ENCODE peak calls at places on chromosomes 1 and 21, in nine cellular contexts. F, Y, V, M, E, S, L, Q and Z are unnamed samples. For H3K4me1 and H3K36me3, the result is how much of the 10 kb centered on the place peaks cover.

GRCh38 chr1:54239041-54239410 is 39.1 kb downstream of the MRPL37 start:
- DNase-seq in F (no peak), Y (no peak), V (no peak), M (no peak), E (no peak), S (no peak), L (no peak), Q (no peak), Z (no peak)

GRCh38 chr1:203571661-203572060 is 55.0 kb upstream of the ATP2B4 start:
- DNase-seq in F (no peak), Y (no peak), V (no peak), M (no peak), E (no peak), S (no peak), L (no peak), Q (no peak), Z (no peak)

GRCh38 chr1:2494323-2494693 is 18.2 kb downstream of the PLCH2 start:
- DNase-seq in F (peak), Y (no peak), V (no peak), M (no peak), E (peak), S (peak), L (peak), Q (no peak), Z (no peak)

GRCh38 chr1:34736711-34737110 is 18.1 kb upstream of the GJB5 start:
- DNase-seq in F (no peak), Y (no peak), V (no peak), M (no peak), E (no peak), S (no peak), L (no peak), Q (no peak), Z (no peak)

GRCh38 chr1:207248544-207249206 is 72.8 kb upstream of the CD55 start:
- DNase-seq in F (no peak), Y (no peak), V (no peak), M (no peak), E (no peak), S (no peak), L (no peak), Q (no peak), Z (no peak)

GRCh38 chr1:66366618-66367017 is 167.3 kb upstream of the SGIP1 start:
- DNase-seq in F (no peak), Y (no peak), V (no peak), M (no peak), E (no peak), S (no peak), L (no peak), Q (no peak), Z (no peak)

GRCh38 chr1:168161459-168161858 is 17.3 kb upstream of the TIPRL start:
- DNase-seq in F (no peak), Y (no peak), V (no peak), M (no peak), E (no peak), S (no peak), L (no peak), Q (no peak), Z (no peak)

GRCh38 chr21:33262921-33263320 is 3.2 kb upstream of the IL10RB start:
- DNase-seq in F (no peak), Y (no peak), V (no peak), M (no peak), E (no peak), S (no peak), L (no peak), Q (no peak), Z (no peak)

GRCh38 chr21:14766241-14766640 is 220.1 kb upstream of the SAMSN1 start:
- DNase-seq in F (no peak), Y (peak), V (no peak), M (no peak), E (no peak), S (no peak), L (peak), Q (no peak), Z (no peak)

GRCh38 chr1:157025856-157026255 is 19.7 kb downstream of the ARHGEF11 start:
- DNase-seq in F (no peak), Y (no peak), V (no peak), M (no peak), E (no peak), S (no peak), L (no peak), Q (no peak), Z (no peak)

GRCh38 chr21:26127918-26128317 is 42.7 kb downstream of the APP start:
- DNase-seq in F (no peak), Y (no peak), V (no peak), M (peak), E (no peak), S (no peak), L (peak), Q (no peak), Z (no peak)

GRCh38 chr1:70441392-70442035 is 30.4 kb downstream of the CTH start:
- DNase-seq in F (no peak), Y (no peak), V (no peak), M (no peak), E (no peak), S (no peak), L (no peak), Q (no peak), Z (no peak)

GRCh38 chr1:231392380-231393131 is 29.5 kb downstream of the EGLN1 start:
- DNase-seq in F (no peak), Y (peak), V (no peak), M (no peak), E (no peak), S (no peak), L (no peak), Q (no peak), Z (no peak)

GRCh38 chr21:29072873-29073221 is 601 bp downstream of the CCT8 start:
- DNase-seq in F (no peak), Y (peak), V (no peak), M (no peak), E (peak), S (no peak), L (peak), Q (no peak), Z (no peak)

GRCh38 chr1:204220217-204220616 is 6.4 kb upstream of the GOLT1A start:
- DNase-seq in F (no peak), Y (no peak), V (no peak), M (no peak), E (no peak), S (no peak), L (no peak), Q (no peak), Z (no peak)

GRCh38 chr1:44621841-44622286 is 52.4 kb downstream of the TMEM53 start:
- DNase-seq in F (no peak), Y (no peak), V (no peak), M (no peak), E (no peak), S (no peak), L (no peak), Q (peak), Z (no peak)

GRCh38 chr1:15834406-15835204 is 12.9 kb upstream of the SPEN start:
- DNase-seq in F (peak), Y (peak), V (peak), M (peak), E (peak), S (peak), L (peak), Q (peak), Z (peak)

GRCh38 chr1:241688940-241689368 is 36.9 kb downstream of the WDR64 start:
- DNase-seq in F (no peak), Y (no peak), V (no peak), M (no peak), E (peak), S (no peak), L (peak), Q (no peak), Z (no peak)

GRCh38 chr1:158731707-158732106 is 11.2 kb upstream of the OR6K3 start:
- DNase-seq in F (no peak), Y (no peak), V (no peak), M (no peak), E (no peak), S (no peak), L (no peak), Q (no peak), Z (no peak)

GRCh38 chr1:217627431-217627830 is 3.5 kb downstream of the GPATCH2 start:
- DNase-seq in F (no peak), Y (no peak), V (no peak), M (no peak), E (no peak), S (no peak), L (no peak), Q (no peak), Z (no peak)

GRCh38 chr1:13651279-13651678 is 48.7 kb upstream of the PRDM2 start:
- DNase-seq in F (no peak), Y (no peak), V (no peak), M (no peak), E (no peak), S (no peak), L (peak), Q (no peak), Z (no peak)

GRCh38 chr1:30748699-30749401 is 8.7 kb downstream of the LAPTM5 start:
- DNase-seq in F (no peak), Y (no peak), V (no peak), M (no peak), E (peak), S (no peak), L (no peak), Q (peak), Z (peak)
- H3K4me1 ChIP-seq in F (under half), Y (under half), V (under half), M (under half), E (under half), S (under half), L (under half), Q (under half), Z (half or more)

DNA sequence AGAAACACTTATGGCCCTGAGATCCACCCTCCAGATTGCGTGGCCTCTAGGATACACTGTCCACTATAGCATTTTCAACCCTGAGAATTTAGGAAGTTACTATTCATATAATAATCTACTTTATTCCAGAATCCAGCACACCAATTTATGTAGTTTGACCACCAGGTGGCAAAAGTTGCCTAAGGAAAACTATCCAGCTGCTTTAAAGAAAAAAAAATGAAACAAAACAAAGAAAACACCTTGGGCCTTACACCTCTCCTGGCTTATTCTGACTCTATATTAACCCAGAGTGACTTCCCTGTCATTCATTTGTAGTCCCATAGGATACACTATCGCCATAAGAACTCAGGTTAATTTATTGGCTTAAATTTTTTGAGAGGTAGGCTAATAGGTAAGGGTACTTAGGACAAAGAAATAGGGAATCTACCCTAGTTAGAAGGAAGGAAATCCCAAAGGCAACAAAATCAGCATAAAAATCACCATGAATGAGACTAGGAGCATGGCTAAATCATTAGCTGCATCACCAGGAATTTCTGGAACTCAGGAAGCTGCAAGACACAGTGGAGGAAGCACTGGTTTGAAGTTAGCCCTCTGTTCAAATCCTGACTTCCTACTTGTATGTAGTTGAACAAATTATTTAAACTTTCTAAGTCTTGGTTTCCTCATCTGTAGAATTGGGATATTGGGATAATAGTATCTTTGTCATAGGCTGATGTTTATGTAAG is 107.5 kb downstream of the SPAG17 start:
- DNase-seq in F (no peak), Y (peak), V (no peak), M (no peak), E (peak), S (peak), L (peak), Q (no peak), Z (no peak)
- TF ChIP-seq CTCF in F (peak), Y (peak), V (no peak), M (peak), E (peak), S (peak), L (peak), Q (no peak), Z (peak)

GRCh38 chr1:19120070-19120469 is 90.0 kb downstream of the UBR4 start:
- DNase-seq in F (no peak), Y (no peak), V (no peak), M (no peak), E (no peak), S (no peak), L (no peak), Q (no peak), Z (no peak)
- H3K36me3 ChIP-seq in F (half or more), Y (half or more), V (under half), M (half or more), E (under half), S (half or more), L (half or more), Q (under half), Z (half or more)

DNA sequence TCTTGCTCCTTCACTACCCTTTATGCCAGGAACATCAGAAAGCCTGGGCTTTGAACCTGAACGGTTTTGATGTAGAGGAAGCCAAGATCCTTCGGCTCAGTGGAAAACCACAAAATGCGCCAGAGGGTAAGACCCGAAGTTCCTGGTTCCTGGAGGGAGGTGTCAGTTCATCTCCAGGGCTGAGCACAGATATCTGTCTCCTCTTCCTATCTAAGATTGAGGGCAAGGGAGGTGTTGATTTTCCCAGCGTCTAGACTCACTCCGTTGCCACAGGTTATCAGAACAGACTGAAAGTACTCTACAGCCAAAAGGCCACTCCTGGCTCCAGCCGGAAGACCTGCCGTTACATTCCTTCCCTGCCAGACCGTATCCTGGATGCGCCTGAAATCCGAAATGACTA is 915 bp downstream of the CDC20 start:
- DNase-seq in F (no peak), Y (no peak), V (no peak), M (no peak), E (no peak), S (no peak), L (no peak), Q (no peak), Z (no peak)
- H3K4me1 ChIP-seq in F (under half), Y (under half), V (under half), M (under half), E (under half), S (under half), L (under half), Q (under half), Z (under half)